ENCODE peak calls at places on chromosomes 16 and 17, in ten cellular contexts. One of them, this sample, is unnamed.

GRCh38 chr16:87457724-87458423 is 35.0 kb downstream of the ZCCHC14 start:
- DNase-seq in fibroblast of lung: peak; percentile 99
- DNase-seq in MM.1S: no peak
- DNase-seq in nephron progenitor cell: no peak
- DNase-seq in neural crest cell: no peak
- DNase-seq in glutamatergic neuron: no peak
- DNase-seq in GM10248: peak; percentile 33
- DNase-seq in lung: no peak
- DNase-seq in lower lobe of right lung: no peak
- DNase-seq in AG09309: peak; percentile 98
- DNase-seq in this sample: peak; percentile 96

GRCh38 chr16:57949013-57949412 is 21.9 kb downstream of the CNGB1 start:
- DNase-seq in fibroblast of lung: no peak
- DNase-seq in MM.1S: no peak
- DNase-seq in nephron progenitor cell: no peak
- DNase-seq in neural crest cell: no peak
- DNase-seq in glutamatergic neuron: no peak
- DNase-seq in GM10248: no peak
- DNase-seq in lung: no peak
- DNase-seq in lower lobe of right lung: no peak
- DNase-seq in AG09309: no peak
- DNase-seq in this sample: no peak

GRCh38 chr17:36921131-36921851 is 16.0 kb upstream of the LHX1 start:
- DNase-seq in fibroblast of lung: peak; percentile 82
- DNase-seq in MM.1S: no peak
- DNase-seq in nephron progenitor cell: no peak
- DNase-seq in neural crest cell: no peak
- DNase-seq in glutamatergic neuron: no peak
- DNase-seq in GM10248: no peak
- DNase-seq in lung: no peak
- DNase-seq in lower lobe of right lung: no peak
- DNase-seq in AG09309: no peak
- DNase-seq in this sample: peak; percentile 48

GRCh38 chr17:58315281-58315711 is 13.3 kb downstream of the TSPOAP1 start:
- DNase-seq in fibroblast of lung: no peak
- DNase-seq in MM.1S: no peak
- DNase-seq in nephron progenitor cell: no peak
- DNase-seq in neural crest cell: no peak
- DNase-seq in glutamatergic neuron: peak; percentile 9
- DNase-seq in GM10248: no peak
- DNase-seq in lung: no peak
- DNase-seq in lower lobe of right lung: no peak
- DNase-seq in AG09309: no peak
- DNase-seq in this sample: no peak

GRCh38 chr17:10177921-10178788 is 20.3 kb downstream of the GAS7 start:
- DNase-seq in fibroblast of lung: peak; percentile 34
- DNase-seq in MM.1S: no peak
- DNase-seq in nephron progenitor cell: no peak
- DNase-seq in neural crest cell: no peak
- DNase-seq in glutamatergic neuron: peak; percentile 32
- DNase-seq in GM10248: no peak
- DNase-seq in lung: no peak
- DNase-seq in lower lobe of right lung: no peak
- DNase-seq in AG09309: no peak
- DNase-seq in this sample: peak; percentile 39

GRCh38 chr17:17075037-17075755 is 32.9 kb downstream of the MPRIP start:
- DNase-seq in fibroblast of lung: peak; percentile 63
- DNase-seq in MM.1S: no peak
- DNase-seq in nephron progenitor cell: peak; percentile 47
- DNase-seq in neural crest cell: no peak
- DNase-seq in glutamatergic neuron: peak; percentile 29
- DNase-seq in GM10248: no peak
- DNase-seq in lung: no peak
- DNase-seq in lower lobe of right lung: peak; percentile 47
- DNase-seq in AG09309: peak; percentile 18
- DNase-seq in this sample: peak; percentile 88

GRCh38 chr16:21117567-21117966 is 33.1 kb downstream of the DNAH3 start:
- DNase-seq in fibroblast of lung: no peak
- DNase-seq in MM.1S: no peak
- DNase-seq in nephron progenitor cell: no peak
- DNase-seq in neural crest cell: no peak
- DNase-seq in glutamatergic neuron: no peak
- DNase-seq in GM10248: no peak
- DNase-seq in lung: no peak
- DNase-seq in lower lobe of right lung: no peak
- DNase-seq in AG09309: no peak
- DNase-seq in this sample: no peak

GRCh38 chr17:47957591-47958490 is at the start of gene PRR15L:
- DNase-seq in fibroblast of lung: no peak
- DNase-seq in MM.1S: peak; percentile 73
- DNase-seq in nephron progenitor cell: no peak
- DNase-seq in neural crest cell: no peak
- DNase-seq in glutamatergic neuron: no peak
- DNase-seq in GM10248: no peak
- DNase-seq in lung: peak; percentile 84
- DNase-seq in lower lobe of right lung: peak; percentile 77
- DNase-seq in AG09309: no peak
- DNase-seq in this sample: no peak

GRCh38 chr16:48041861-48042435 is 113.8 kb downstream of the ABCC12 start:
- DNase-seq in fibroblast of lung: no peak
- DNase-seq in MM.1S: no peak
- DNase-seq in nephron progenitor cell: peak; percentile 25
- DNase-seq in neural crest cell: no peak
- DNase-seq in glutamatergic neuron: no peak
- DNase-seq in GM10248: no peak
- DNase-seq in lung: no peak
- DNase-seq in lower lobe of right lung: no peak
- DNase-seq in AG09309: no peak
- DNase-seq in this sample: no peak

GRCh38 chr16:9047689-9048301 is 43.6 kb upstream of the HAPSTR1 start:
- DNase-seq in fibroblast of lung: peak; percentile 99
- DNase-seq in MM.1S: peak; percentile 69
- DNase-seq in nephron progenitor cell: no peak
- DNase-seq in neural crest cell: peak; percentile 11
- DNase-seq in glutamatergic neuron: peak; percentile 21
- DNase-seq in GM10248: peak; percentile 61
- DNase-seq in lung: peak; percentile 83
- DNase-seq in lower lobe of right lung: peak; percentile 70
- DNase-seq in AG09309: peak; percentile 99
- DNase-seq in this sample: peak; percentile 100

GRCh38 chr17:76697702-76698465 is 12.9 kb downstream of the MXRA7 start:
- DNase-seq in fibroblast of lung: peak; percentile 82
- DNase-seq in MM.1S: no peak
- DNase-seq in nephron progenitor cell: peak; percentile 51
- DNase-seq in neural crest cell: no peak
- DNase-seq in glutamatergic neuron: peak; percentile 65
- DNase-seq in GM10248: no peak
- DNase-seq in lung: no peak
- DNase-seq in lower lobe of right lung: no peak
- DNase-seq in AG09309: no peak
- DNase-seq in this sample: peak; percentile 67

GRCh38 chr17:19391432-19391831 is 4.4 kb upstream of the MFAP4 start:
- DNase-seq in fibroblast of lung: no peak
- DNase-seq in MM.1S: no peak
- DNase-seq in nephron progenitor cell: no peak
- DNase-seq in neural crest cell: no peak
- DNase-seq in glutamatergic neuron: no peak
- DNase-seq in GM10248: no peak
- DNase-seq in lung: no peak
- DNase-seq in lower lobe of right lung: no peak
- DNase-seq in AG09309: no peak
- DNase-seq in this sample: no peak

GRCh38 chr17:43431741-43432523 is 33.1 kb downstream of the ARL4D start:
- DNase-seq in fibroblast of lung: peak; percentile 76
- DNase-seq in MM.1S: no peak
- DNase-seq in nephron progenitor cell: no peak
- DNase-seq in neural crest cell: no peak
- DNase-seq in glutamatergic neuron: no peak
- DNase-seq in GM10248: no peak
- DNase-seq in lung: no peak
- DNase-seq in lower lobe of right lung: no peak
- DNase-seq in AG09309: no peak
- DNase-seq in this sample: peak; percentile 93

GRCh38 chr17:11241611-11242226 is 706 bp downstream of the SHISA6 start:
- DNase-seq in fibroblast of lung: no peak
- DNase-seq in MM.1S: no peak
- DNase-seq in nephron progenitor cell: no peak
- DNase-seq in neural crest cell: no peak
- DNase-seq in glutamatergic neuron: no peak
- DNase-seq in GM10248: no peak
- DNase-seq in lung: no peak
- DNase-seq in lower lobe of right lung: peak; percentile 54
- DNase-seq in AG09309: no peak
- DNase-seq in this sample: no peak

GRCh38 chr16:77613115-77613514 is 109.2 kb upstream of the NUDT7 start:
- DNase-seq in fibroblast of lung: peak; percentile 5
- DNase-seq in MM.1S: no peak
- DNase-seq in nephron progenitor cell: no peak
- DNase-seq in neural crest cell: no peak
- DNase-seq in glutamatergic neuron: no peak
- DNase-seq in GM10248: no peak
- DNase-seq in lung: no peak
- DNase-seq in lower lobe of right lung: no peak
- DNase-seq in AG09309: no peak
- DNase-seq in this sample: peak; percentile 24

DNA sequence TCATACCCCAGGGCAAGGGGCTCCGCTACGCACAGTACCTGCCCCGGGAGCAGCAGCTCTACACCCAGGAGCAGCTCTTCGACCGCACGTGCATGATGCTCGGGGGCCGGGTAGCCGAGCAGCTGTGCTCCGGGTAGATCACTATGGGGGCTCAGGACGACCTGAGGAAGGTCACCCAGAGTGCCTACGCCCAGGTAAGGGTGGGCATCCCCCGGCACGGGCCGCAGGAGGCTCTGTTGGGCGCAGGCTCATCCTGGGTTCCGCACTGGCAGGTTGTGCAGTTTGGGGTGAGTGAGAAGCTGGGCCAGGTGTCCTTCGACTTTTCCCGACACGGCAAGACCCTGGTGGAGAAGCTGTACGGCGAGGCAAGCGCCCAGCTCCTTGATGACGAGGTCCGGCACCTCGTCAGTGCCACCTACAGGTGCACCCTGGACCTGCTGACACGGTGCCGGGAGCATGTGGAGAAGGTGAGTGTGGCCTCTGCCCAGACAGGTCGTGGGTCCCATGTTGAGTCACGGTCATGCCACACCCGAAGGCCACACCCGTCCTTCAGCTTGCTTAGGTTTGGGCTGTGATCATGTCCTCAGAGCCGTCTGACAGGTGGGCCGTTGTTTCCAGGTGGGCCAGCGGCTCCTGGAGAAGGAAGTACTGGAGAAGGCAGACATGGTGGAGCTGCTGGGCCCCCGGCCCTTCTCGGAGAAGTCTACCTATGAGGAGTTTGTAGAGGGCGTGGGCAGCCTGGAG is 19.3 kb downstream of the DBNDD1 start:
- DNase-seq in fibroblast of lung: no peak
- DNase-seq in MM.1S: no peak
- DNase-seq in nephron progenitor cell: no peak
- DNase-seq in neural crest cell: no peak
- DNase-seq in glutamatergic neuron: no peak
- DNase-seq in GM10248: no peak
- DNase-seq in lung: no peak
- DNase-seq in lower lobe of right lung: no peak
- DNase-seq in AG09309: no peak
- DNase-seq in this sample: no peak
- TF ChIP-seq CTCF in fibroblast of lung: no peak
- TF ChIP-seq CTCF in MM.1S: no peak
- TF ChIP-seq CTCF in nephron progenitor cell: no peak
- TF ChIP-seq CTCF in neural crest cell: peak; percentile 16
- TF ChIP-seq CTCF in glutamatergic neuron: no peak
- TF ChIP-seq CTCF in GM10248: no peak
- TF ChIP-seq CTCF in lung: no peak
- TF ChIP-seq CTCF in lower lobe of right lung: no peak
- TF ChIP-seq CTCF in AG09309: no peak
- TF ChIP-seq CTCF in this sample: no peak

DNA sequence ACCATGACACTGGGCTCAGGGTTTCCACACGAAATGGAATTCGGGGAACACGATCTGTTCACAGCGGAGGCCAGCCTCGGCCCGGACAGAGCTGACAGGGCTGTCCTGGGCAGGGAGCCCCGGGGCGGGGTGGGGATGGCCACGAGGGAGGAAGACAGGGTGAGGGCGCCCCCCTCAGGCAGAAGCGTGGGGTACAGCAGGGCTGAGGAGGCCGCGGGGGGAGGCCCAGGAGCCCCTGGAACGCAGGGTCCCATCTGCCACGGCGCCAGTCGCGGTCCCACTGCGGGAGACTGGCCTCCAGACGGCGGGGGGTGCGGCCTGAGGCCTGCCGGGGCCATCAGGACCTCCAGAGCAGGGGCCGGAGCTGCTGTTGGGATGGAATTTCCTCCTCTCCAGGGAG is 75.9 kb downstream of the LMF1 start:
- DNase-seq in fibroblast of lung: no peak
- DNase-seq in MM.1S: no peak
- DNase-seq in nephron progenitor cell: no peak
- DNase-seq in neural crest cell: no peak
- DNase-seq in glutamatergic neuron: no peak
- DNase-seq in GM10248: no peak
- DNase-seq in lung: no peak
- DNase-seq in lower lobe of right lung: no peak
- DNase-seq in AG09309: no peak
- DNase-seq in this sample: no peak
- TF ChIP-seq CTCF in fibroblast of lung: no peak
- TF ChIP-seq CTCF in MM.1S: no peak
- TF ChIP-seq CTCF in nephron progenitor cell: no peak
- TF ChIP-seq CTCF in neural crest cell: peak; percentile 17
- TF ChIP-seq CTCF in glutamatergic neuron: no peak
- TF ChIP-seq CTCF in GM10248: no peak
- TF ChIP-seq CTCF in lung: no peak
- TF ChIP-seq CTCF in lower lobe of right lung: no peak
- TF ChIP-seq CTCF in AG09309: no peak
- TF ChIP-seq CTCF in this sample: no peak

GRCh38 chr17:82647593-82648164 is 565 bp downstream of the WDR45B start:
- DNase-seq in fibroblast of lung: no peak
- DNase-seq in MM.1S: peak; percentile 30
- DNase-seq in nephron progenitor cell: peak; percentile 60
- DNase-seq in neural crest cell: no peak
- DNase-seq in glutamatergic neuron: peak; percentile 36
- DNase-seq in GM10248: peak; percentile 53
- DNase-seq in lung: peak; percentile 41
- DNase-seq in lower lobe of right lung: no peak
- DNase-seq in AG09309: no peak
- DNase-seq in this sample: peak; percentile 20
- TF ChIP-seq CTCF in fibroblast of lung: peak; percentile 12
- TF ChIP-seq CTCF in MM.1S: peak; percentile 28
- TF ChIP-seq CTCF in nephron progenitor cell: no peak
- TF ChIP-seq CTCF in neural crest cell: no peak
- TF ChIP-seq CTCF in glutamatergic neuron: no peak
- TF ChIP-seq CTCF in GM10248: peak; percentile 7
- TF ChIP-seq CTCF in lung: no peak
- TF ChIP-seq CTCF in lower lobe of right lung: no peak
- TF ChIP-seq CTCF in AG09309: peak; percentile 11
- TF ChIP-seq CTCF in this sample: peak; percentile 11

DNA sequence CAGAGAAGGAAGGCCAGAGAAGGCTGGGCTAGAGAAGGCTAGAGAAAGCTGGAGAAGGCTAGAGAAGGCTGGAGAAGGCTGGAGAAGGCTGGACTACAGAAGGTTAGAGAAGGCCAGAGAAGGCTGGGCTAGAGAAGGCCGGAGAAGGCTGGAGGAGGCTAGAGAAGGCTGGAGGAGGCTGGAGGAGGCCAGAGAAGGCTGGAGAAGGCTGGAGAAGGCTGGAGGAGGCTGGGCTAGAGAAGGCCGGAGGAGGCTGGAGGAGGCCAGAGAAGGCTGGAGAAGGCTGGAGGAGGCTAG is 6.4 kb upstream of the OGFOD3 start:
- DNase-seq in fibroblast of lung: no peak
- DNase-seq in MM.1S: no peak
- DNase-seq in nephron progenitor cell: no peak
- DNase-seq in neural crest cell: no peak
- DNase-seq in glutamatergic neuron: no peak
- DNase-seq in GM10248: no peak
- DNase-seq in lung: no peak
- DNase-seq in lower lobe of right lung: no peak
- DNase-seq in AG09309: no peak
- DNase-seq in this sample: no peak
- TF ChIP-seq CTCF in fibroblast of lung: no peak
- TF ChIP-seq CTCF in MM.1S: no peak
- TF ChIP-seq CTCF in nephron progenitor cell: no peak
- TF ChIP-seq CTCF in neural crest cell: no peak
- TF ChIP-seq CTCF in glutamatergic neuron: no peak
- TF ChIP-seq CTCF in GM10248: no peak
- TF ChIP-seq CTCF in lung: no peak
- TF ChIP-seq CTCF in lower lobe of right lung: no peak
- TF ChIP-seq CTCF in AG09309: no peak
- TF ChIP-seq CTCF in this sample: no peak